ENCODE peak calls at places on chromosomes 5 and 9, in six cellular contexts. J is HFFc6, W is brain microvascular endothelial cell, P is AG04449, Q is frontal cortex, H is heart right ventricle. B is an unnamed sample.

GRCh38 chr9:120643096-120643495 is 63.1 kb upstream of the CDK5RAP2 start:
- DNase-seq in Q (no peak), W (no peak), J (no peak), H (no peak), P (no peak), B (no peak)

GRCh38 chr9:35690447-35691324 is 961 bp upstream of the TPM2 start:
- DNase-seq in W (peak), Q (peak), J (peak), P (no peak), H (peak), B (peak)

GRCh38 chr5:161734741-161735140 is 49.2 kb downstream of the GABRA6 start:
- DNase-seq in Q (no peak), P (no peak), J (no peak), H (no peak), W (no peak), B (no peak)

GRCh38 chr5:63911871-63912270 is 50.4 kb downstream of the HTR1A start:
- DNase-seq in Q (no peak), W (no peak), P (no peak), H (no peak), J (no peak), B (no peak)

GRCh38 chr5:98772415-98773213 is 849 bp upstream of the RGMB start:
- DNase-seq in J (no peak), W (no peak), H (peak), Q (peak), P (no peak), B (no peak)

GRCh38 chr9:89872913-89873707 is 268.3 kb downstream of the GADD45G start:
- DNase-seq in J (no peak), W (no peak), P (no peak), H (no peak), Q (no peak), B (no peak)

GRCh38 chr9:72037571-72037970 is 22.8 kb downstream of the C9orf57 start:
- DNase-seq in Q (no peak), W (no peak), H (no peak), J (no peak), P (no peak), B (no peak)

GRCh38 chr5:97124335-97124734 is 18.1 kb downstream of the LIX1 start:
- DNase-seq in W (no peak), H (no peak), Q (no peak), P (no peak), J (no peak), B (no peak)

GRCh38 chr9:99181621-99182020 is 40.1 kb downstream of the ALG2 start:
- DNase-seq in Q (no peak), J (no peak), W (peak), H (no peak), P (no peak), B (no peak)

GRCh38 chr5:58773744-58774441 is 191.0 kb downstream of the RAB3C start:
- DNase-seq in J (no peak), H (peak), Q (peak), P (no peak), W (no peak), B (no peak)

GRCh38 chr5:180435594-180435993 is 58.6 kb upstream of the CNOT6 start:
- DNase-seq in H (no peak), P (no peak), J (no peak), Q (no peak), W (no peak), B (no peak)

GRCh38 chr5:6143523-6143922 is 234.8 kb downstream of the MED10 start:
- DNase-seq in P (no peak), Q (no peak), H (no peak), W (no peak), J (no peak), B (no peak)

GRCh38 chr5:116766470-116766947 is 191.9 kb upstream of the SEMA6A start:
- DNase-seq in W (peak), J (peak), H (no peak), Q (peak), P (no peak), B (no peak)

GRCh38 chr9:94772654-94773303 is 46.3 kb downstream of the AOPEP start:
- DNase-seq in H (no peak), W (peak), P (no peak), Q (peak), J (no peak), B (no peak)

GRCh38 chr9:129177443-129177790 is 644 bp downstream of the IER5L start:
- DNase-seq in P (no peak), J (peak), Q (no peak), H (no peak), W (no peak), B (no peak)

GRCh38 chr5:88872971-88873370 is 10.0 kb downstream of the MEF2C start:
- DNase-seq in P (no peak), J (no peak), H (no peak), W (no peak), Q (no peak), B (no peak)

GRCh38 chr5:170603578-170604565 is 100.1 kb downstream of the KCNIP1 start:
- DNase-seq in J (peak), Q (peak), H (peak), W (peak), P (no peak), B (no peak)

GRCh38 chr5:77208507-77209163 is 1.8 kb upstream of the PDE8B start:
- DNase-seq in P (no peak), W (no peak), Q (peak), H (peak), J (no peak), B (no peak)

GRCh38 chr5:96198673-96199072 is 234.4 kb downstream of the PCSK1 start:
- DNase-seq in W (no peak), H (no peak), Q (no peak), J (no peak), P (no peak), B (no peak)

GRCh38 chr5:1471240-1471853 is 26.1 kb upstream of the SLC6A3 start:
- DNase-seq in Q (no peak), H (no peak), P (no peak), W (no peak), J (no peak), B (no peak)

GRCh38 chr5:143698534-143698933 is 113.4 kb upstream of the HMHB1 start:
- DNase-seq in P (no peak), H (no peak), J (no peak), W (no peak), Q (no peak), B (no peak)

GRCh38 chr5:158264264-158264663 is 405.3 kb upstream of the CLINT1 start:
- DNase-seq in H (no peak), J (no peak), W (peak), Q (no peak), P (no peak), B (no peak)

GRCh38 chr9:126222363-126222834 is 104.2 kb upstream of the MVB12B start:
- DNase-seq in Q (no peak), H (no peak), J (no peak), W (no peak), P (no peak), B (no peak)

GRCh38 chr9:104993291-104993963 is 65.5 kb upstream of the ABCA1 start:
- DNase-seq in Q (no peak), H (peak), P (no peak), J (peak), W (peak), B (peak)

GRCh38 chr5:50967388-50968039 is 301.1 kb downstream of the PARP8 start:
- DNase-seq in W (no peak), H (no peak), P (no peak), Q (no peak), J (no peak), B (no peak)

GRCh38 chr9:86096382-86096781 is 3.0 kb downstream of the GOLM1 start:
- DNase-seq in J (peak), H (no peak), Q (no peak), P (no peak), W (peak), B (no peak)

B was measured in GM04503.